ENCODE peak calls at places on chromosome 14, in four cellular contexts. N is GM23248, W is tibial artery, R is A549. F is an unnamed sample.

GRCh38 chr14:41423503-41423902 is 183.2 kb upstream of the LRFN5 start:
- DNase-seq in N (no peak), W (no peak), R (no peak), F (no peak)

GRCh38 chr14:61063461-61063860 is 82.4 kb downstream of the SLC38A6 start:
- DNase-seq in N (no peak), W (no peak), R (no peak), F (no peak)

GRCh38 chr14:98175436-98175835 is 1096.6 kb downstream of the BCL11B start:
- DNase-seq in N (no peak), W (no peak), R (no peak), F (no peak)

GRCh38 chr14:43147480-43147879 is 1359.6 kb downstream of the FSCB start:
- DNase-seq in N (no peak), R (no peak), W (no peak), F (peak)

GRCh38 chr14:75568791-75569190 is 9.6 kb upstream of the FLVCR2 start:
- DNase-seq in N (no peak), W (no peak), R (no peak), F (no peak)

GRCh38 chr14:71855399-71856036 is 76.7 kb upstream of the RGS6 start:
- DNase-seq in N (peak), W (peak), R (peak), F (peak)

GRCh38 chr14:72247896-72248295 is 315.7 kb downstream of the RGS6 start:
- DNase-seq in W (no peak), R (no peak), N (no peak), F (no peak)

GRCh38 chr14:39897657-39898056 is 465.4 kb upstream of the FBXO33 start:
- DNase-seq in W (no peak), N (no peak), R (no peak), F (no peak)

GRCh38 chr14:55451398-55451797 is 11.0 kb upstream of the TBPL2 start:
- DNase-seq in R (no peak), W (no peak), N (peak), F (no peak)

GRCh38 chr14:99015833-99016232 is 256.2 kb downstream of the BCL11B start:
- DNase-seq in W (no peak), N (no peak), R (no peak), F (no peak)

DNA sequence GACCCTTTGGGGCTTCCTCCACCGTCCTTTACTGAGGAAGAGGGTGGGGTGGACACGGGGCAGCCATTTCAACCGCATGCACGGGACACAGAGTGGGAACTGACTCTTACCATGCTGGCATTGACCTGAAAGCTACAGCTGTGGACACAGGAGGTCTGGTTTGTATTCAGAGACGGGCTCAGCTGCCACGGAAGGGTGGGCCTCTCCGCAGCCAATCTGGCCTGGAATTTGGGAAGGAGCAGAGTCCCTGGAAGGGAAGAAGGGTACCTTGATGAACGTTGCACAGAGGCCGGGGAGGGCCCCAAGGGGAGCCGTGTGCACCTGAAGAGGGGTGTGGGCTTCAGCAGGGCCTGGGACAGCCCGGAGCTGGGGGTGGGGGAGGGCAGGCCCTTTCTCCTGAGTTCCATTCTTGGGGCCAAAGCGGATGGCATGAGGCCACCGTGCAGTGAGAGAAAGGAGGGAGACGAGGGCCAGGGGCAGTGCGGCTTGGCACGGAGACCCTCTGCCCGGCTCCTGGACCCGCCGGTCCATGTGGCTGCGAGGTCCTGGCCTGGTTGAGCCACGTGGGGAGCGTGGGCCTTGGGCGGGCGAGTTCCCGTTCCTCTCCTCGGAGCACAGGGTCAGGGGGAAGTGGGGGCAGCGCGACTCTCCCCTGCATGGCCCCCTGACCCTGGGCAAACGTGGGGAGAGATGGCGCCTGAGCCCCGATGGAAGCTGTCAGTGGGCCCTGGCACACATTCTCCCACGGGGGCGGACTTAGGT is 14.6 kb downstream of the TNFAIP2 start:
- DNase-seq in N (no peak), R (no peak), W (no peak), F (no peak)
- H3K27ac ChIP-seq in N (no peak), R (peak), W (no peak), F (no peak)

GRCh38 chr14:102813691-102814090 is 36.4 kb downstream of the TRAF3 start:
- DNase-seq in R (no peak), N (no peak), W (no peak), F (no peak)
- H3K27ac ChIP-seq in R (no peak), N (no peak), W (no peak), F (no peak)

GRCh38 chr14:90319173-90319572 is 12.6 kb downstream of the NRDE2 start:
- DNase-seq in W (no peak), R (no peak), N (peak), F (no peak)
- H3K27ac ChIP-seq in W (no peak), R (no peak), N (no peak), F (no peak)

DNA sequence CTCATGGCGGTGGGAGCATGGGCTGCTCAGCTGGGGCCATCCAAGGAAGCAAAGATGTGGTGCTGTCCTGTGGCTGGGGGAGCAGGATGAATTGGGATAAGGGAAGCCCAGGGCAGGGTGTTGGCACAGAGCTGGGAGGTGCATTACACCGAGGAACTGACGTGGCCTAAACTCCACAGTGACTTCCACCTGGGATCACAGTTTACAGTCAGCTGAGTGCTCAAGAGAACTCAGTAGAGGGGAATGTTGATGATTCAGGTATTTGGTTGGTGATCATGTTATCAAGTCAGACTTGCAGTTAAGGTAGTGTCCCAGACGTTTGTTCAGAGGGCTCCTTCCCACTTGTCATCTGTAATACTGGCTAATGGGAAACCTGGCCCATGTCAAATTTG is 73.7 kb downstream of the PPP2R5C start:
- DNase-seq in R (no peak), N (peak), W (no peak), F (no peak)
- H3K27ac ChIP-seq in R (no peak), N (no peak), W (peak), F (peak)

GRCh38 chr14:23482814-23483128 is 13.3 kb downstream of the NGDN start:
- DNase-seq in N (no peak), R (no peak), W (no peak), F (no peak)
- H3K27ac ChIP-seq in N (no peak), R (no peak), W (no peak), F (no peak)